ENCODE peak calls at places on chromosomes 7 and 10, in four cellular contexts. J, H, N and Z are unnamed samples.
A peak's percentile ranks its signal among the peaks of the same experiment; 100 is the strongest.

GRCh38 chr7:89780291-89780690 is 374.0 kb upstream of the STEAP1 start:
- DNase-seq in J (no peak), H (no peak), N (no peak), Z (no peak)

GRCh38 chr10:94194256-94194655 is 168.5 kb downstream of the NOC3L start:
- DNase-seq in J (no peak), H (no peak), N (no peak), Z (no peak)

GRCh38 chr7:17392846-17393245 is 94.4 kb downstream of the AHR start:
- DNase-seq in J (no peak), H (no peak), N (no peak), Z (no peak)

GRCh38 chr7:141593134-141593533 is 41.9 kb downstream of the AGK start:
- DNase-seq in J (no peak), H (no peak), N (no peak), Z (no peak)

GRCh38 chr7:51079494-51079893 is 237.1 kb downstream of the COBL start:
- DNase-seq in J (no peak), H (no peak), N (no peak), Z (no peak)

GRCh38 chr10:102631525-102632393 is 12.5 kb upstream of the TRIM8 start:
- DNase-seq in J (no peak), H (peak; percentile 37), N (peak; percentile 45), Z (no peak)

GRCh38 chr7:100689230-100690135 is 4.6 kb downstream of the GIGYF1 start:
- DNase-seq in J (no peak), H (peak; percentile 52), N (peak; percentile 63), Z (no peak)

GRCh38 chr7:151472644-151473380 is 32.9 kb upstream of the CRYGN start:
- DNase-seq in J (no peak), H (peak; percentile 80), N (no peak), Z (no peak)

GRCh38 chr10:33334170-33334838 is at the start of gene NRP1:
- DNase-seq in J (peak; percentile 27), H (peak; percentile 67), N (peak; percentile 73), Z (peak; percentile 76)

GRCh38 chr7:50939026-50939425 is 156.3 kb upstream of the GRB10 start:
- DNase-seq in J (no peak), H (no peak), N (no peak), Z (no peak)

GRCh38 chr10:21100190-21100589 is 203.1 kb upstream of the NEBL start:
- DNase-seq in J (no peak), H (no peak), N (no peak), Z (no peak)

GRCh38 chr10:74145133-74145532 is 5.5 kb downstream of the AP3M1 start:
- DNase-seq in J (no peak), H (no peak), N (no peak), Z (no peak)

GRCh38 chr10:110872984-110873569 is 1.3 kb downstream of the PDCD4 start:
- DNase-seq in J (no peak), H (no peak), N (no peak), Z (no peak)

GRCh38 chr7:131554880-131555516 is 1.4 kb downstream of the PODXL start:
- DNase-seq in J (no peak), H (no peak), N (no peak), Z (no peak)
- H3K4me3 ChIP-seq in J (peak overlapping the region; percentile 57), H (peak overlapping the region; percentile 79), N (peak overlapping the region; percentile 75), Z (peak overlapping the region; percentile 77)

GRCh38 chr7:123749537-123749857 is 694 bp upstream of the WASL start:
- DNase-seq in J (no peak), H (no peak), N (no peak), Z (no peak)
- TF ChIP-seq CTCF in J (no peak), H (no peak), N (peak; percentile 3), Z (no peak)

GRCh38 chr7:55409474-55410225 is 44.5 kb downstream of the LANCL2 start:
- DNase-seq in J (no peak), H (no peak), N (no peak), Z (no peak)
- H3K27ac ChIP-seq in J (no peak overlapping the region), H (no peak overlapping the region), N (no peak overlapping the region), Z (no peak overlapping the region)

GRCh38 chr7:27102578-27103442 is at the start of gene HOXA2:
- DNase-seq in J (no peak), H (no peak), N (no peak), Z (no peak)

GRCh38 chr7:27105161-27106122 is 3.0 kb upstream of the HOXA2 start:
- DNase-seq in J (no peak), H (no peak), N (no peak), Z (no peak)

GRCh38 chr7:27104244-27105149 is 2.0 kb upstream of the HOXA2 start:
- DNase-seq in J (no peak), H (no peak), N (no peak), Z (no peak)

GRCh38 chr7:27101906-27102577 is 441 bp downstream of the HOXA2 start:
- DNase-seq in J (no peak), H (no peak), N (no peak), Z (no peak)

DNA sequence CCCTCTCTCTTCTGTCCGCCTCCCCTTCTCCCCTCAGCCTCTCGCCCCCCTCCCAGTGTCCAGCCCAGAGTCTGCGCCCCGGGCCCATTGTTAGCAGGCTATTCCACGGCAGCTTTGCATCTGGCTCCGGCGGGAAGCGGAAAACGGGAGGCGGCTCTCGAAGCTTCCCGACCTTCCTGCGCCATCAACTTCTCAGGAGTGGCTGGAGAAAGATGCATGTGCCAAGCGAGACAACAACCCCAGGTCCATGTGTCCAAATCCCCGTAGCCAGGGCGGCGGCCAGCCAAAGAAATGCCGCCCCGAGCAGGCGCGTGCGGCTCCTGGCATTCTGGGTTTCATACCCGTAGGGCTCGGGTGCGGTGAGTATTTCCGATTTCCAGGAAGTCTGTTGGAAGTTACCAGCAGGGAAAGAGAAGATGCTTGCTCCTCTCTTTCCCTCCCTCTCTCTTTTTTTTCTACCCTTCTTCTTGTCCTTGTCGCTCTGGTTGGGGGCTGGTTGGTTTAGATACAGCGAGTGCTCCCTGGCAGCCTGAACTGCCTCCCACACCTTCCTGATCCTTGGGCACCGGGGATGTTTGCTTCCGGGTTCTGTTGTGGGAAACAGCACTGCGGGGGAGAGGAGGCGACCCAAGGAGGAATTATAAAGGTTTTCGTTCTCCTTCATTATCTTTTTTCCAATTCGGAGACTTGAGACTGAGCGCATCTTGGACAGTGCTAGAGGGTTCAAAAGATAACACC is 1.2 kb upstream of the HOXA2 start:
- DNase-seq in J (no peak), H (no peak), N (no peak), Z (no peak)
- H3K4me3 ChIP-seq in J (no peak overlapping the region), H (peak overlapping the region; percentile 53), N (peak overlapping the region; percentile 91), Z (peak overlapping the region; percentile 51)

GRCh38 chr10:89643812-89644690 is 991 bp downstream of the PANK1 start:
- DNase-seq in J (peak; percentile 60), H (peak; percentile 84), N (peak; percentile 80), Z (peak; percentile 83)
- TF ChIP-seq CTCF in J (no peak), H (no peak), N (no peak), Z (no peak)

GRCh38 chr10:92241501-92241900 is 49.4 kb downstream of the CPEB3 start:
- DNase-seq in J (no peak), H (no peak), N (no peak), Z (no peak)

GRCh38 chr10:92242380-92242779 is 48.5 kb downstream of the CPEB3 start:
- DNase-seq in J (no peak), H (no peak), N (no peak), Z (no peak)

GRCh38 chr10:92240289-92241157 is 50.4 kb downstream of the CPEB3 start:
- DNase-seq in J (peak; percentile 35), H (peak; percentile 54), N (no peak), Z (no peak)

GRCh38 chr10:92239600-92240288 is 51.1 kb downstream of the CPEB3 start:
- DNase-seq in J (peak; percentile 58), H (peak; percentile 75), N (peak; percentile 77), Z (peak; percentile 74)

DNA sequence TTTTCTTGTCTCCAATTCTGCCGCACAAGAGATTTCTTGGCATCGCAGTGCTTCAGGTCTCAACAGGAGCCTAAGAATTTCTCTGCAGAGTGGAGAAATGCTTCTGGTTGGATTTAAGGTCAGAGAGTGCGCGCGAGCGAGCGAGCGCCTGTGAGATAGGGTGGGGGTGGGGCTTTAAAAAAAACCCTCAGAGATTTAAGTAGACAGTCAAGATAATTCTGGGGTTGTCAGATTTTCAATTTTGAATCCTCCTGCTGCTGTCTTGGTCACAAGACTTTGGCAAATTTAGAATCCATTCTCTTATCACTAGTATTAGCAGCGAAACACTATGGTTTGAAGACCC is 49.7 kb downstream of the CPEB3 start:
- DNase-seq in J (no peak), H (peak; percentile 59), N (no peak), Z (no peak)
- H3K27ac ChIP-seq in J (peak overlapping the region; percentile 82), H (peak overlapping the region; percentile 92), N (peak overlapping the region; percentile 86), Z (peak overlapping the region; percentile 70)